ENCODE peak calls at places on chromosomes 13 and 19, in five cellular contexts. S is pulmonary artery endothelial cell, O is AG10803, J is heart left ventricle, L is fibroblast of the conjunctiva. I is an unnamed sample.
A peak's percentile ranks its signal among the peaks of the same experiment; 100 is the strongest.

GRCh38 chr19:40035996-40036395 is 20.0 kb downstream of the ZNF780B start:
- DNase-seq in L (no peak), J (no peak), S (no peak), O (peak; percentile 14), I (no peak)

GRCh38 chr19:32129141-32129540 is 216.3 kb upstream of the ZNF507 start:
- DNase-seq in S (no peak), L (no peak), J (no peak), O (no peak), I (no peak)

GRCh38 chr13:28489536-28489935 is 5.4 kb downstream of the FLT1 start:
- DNase-seq in J (no peak), L (peak; percentile 70), S (no peak), O (peak; percentile 91), I (no peak)

GRCh38 chr19:13872695-13873389 is 4.1 kb upstream of the NANOS3 start:
- DNase-seq in J (peak; percentile 45), O (no peak), S (no peak), L (no peak), I (no peak)

GRCh38 chr19:46201413-46202310 is 27.9 kb upstream of the IGFL1 start:
- DNase-seq in O (no peak), S (no peak), L (no peak), J (no peak), I (no peak)

GRCh38 chr13:76225815-76226489 is 589.8 kb downstream of the LMO7 start:
- DNase-seq in O (peak; percentile 3), J (peak; percentile 52), L (peak; percentile 13), S (no peak), I (no peak)

GRCh38 chr13:25233861-25234260 is 53.4 kb downstream of the MTMR6 start:
- DNase-seq in O (no peak), L (no peak), S (no peak), J (no peak), I (no peak)

GRCh38 chr19:32675720-32676185 is at the start of gene RGS9BP:
- DNase-seq in L (no peak), S (peak; percentile 37), J (peak; percentile 92), O (peak; percentile 70), I (peak; percentile 75)

GRCh38 chr13:98599502-98600328 is 22.8 kb upstream of the STK24 start:
- DNase-seq in S (no peak), J (no peak), L (no peak), O (peak; percentile 42), I (no peak)

GRCh38 chr19:6087074-6087506 is 23.2 kb downstream of the RFX2 start:
- DNase-seq in S (no peak), J (no peak), L (no peak), O (no peak), I (no peak)

GRCh38 chr13:28268800-28269223 is 130.5 kb downstream of the PAN3 start:
- DNase-seq in L (no peak), S (no peak), J (no peak), O (no peak), I (no peak)

GRCh38 chr13:72556945-72557344 is 170.5 kb downstream of the MZT1 start:
- DNase-seq in J (no peak), S (no peak), L (no peak), O (no peak), I (no peak)